ENCODE peak calls at places on chromosomes 4 and X, in ten cellular contexts. One of them, this sample, is unnamed.

GRCh38 chrX:113741744-113742143 is 842.1 kb upstream of the HTR2C start:
- DNase-seq in fibroblast of the aortic adventitia: peak
- DNase-seq in BJ: no peak
- DNase-seq in GM06990: no peak
- DNase-seq in HTR-8/SVneo: peak
- DNase-seq in OCI-LY7: peak
- DNase-seq in neuronal stem cell: no peak
- DNase-seq in D341Med: peak
- DNase-seq in Kasumi-1: peak
- DNase-seq in stimulated activated CD4-positive, alpha-beta T cell treated with anti-CD3 and anti-CD28 coated beads, Interleukin-1b, Interleukin-23, amount 100 ng/mL, for 48 hours: no peak
- DNase-seq in this sample: peak

GRCh38 chr4:45358573-45359506 is 632.5 kb upstream of the GNPDA2 start:
- DNase-seq in fibroblast of the aortic adventitia: no peak
- DNase-seq in BJ: no peak
- DNase-seq in GM06990: no peak
- DNase-seq in HTR-8/SVneo: no peak
- DNase-seq in OCI-LY7: no peak
- DNase-seq in neuronal stem cell: no peak
- DNase-seq in D341Med: no peak
- DNase-seq in Kasumi-1: no peak
- DNase-seq in stimulated activated CD4-positive, alpha-beta T cell treated with anti-CD3 and anti-CD28 coated beads, Interleukin-1b, Interleukin-23, amount 100 ng/mL, for 48 hours: no peak
- DNase-seq in this sample: no peak

GRCh38 chr4:132818091-132818490 is 331.0 kb upstream of the PCDH10 start:
- DNase-seq in fibroblast of the aortic adventitia: no peak
- DNase-seq in BJ: no peak
- DNase-seq in GM06990: no peak
- DNase-seq in HTR-8/SVneo: no peak
- DNase-seq in OCI-LY7: no peak
- DNase-seq in neuronal stem cell: no peak
- DNase-seq in D341Med: peak
- DNase-seq in Kasumi-1: no peak
- DNase-seq in stimulated activated CD4-positive, alpha-beta T cell treated with anti-CD3 and anti-CD28 coated beads, Interleukin-1b, Interleukin-23, amount 100 ng/mL, for 48 hours: no peak
- DNase-seq in this sample: peak

GRCh38 chr4:6507345-6507744 is 34.9 kb upstream of the PPP2R2C start:
- DNase-seq in fibroblast of the aortic adventitia: no peak
- DNase-seq in BJ: no peak
- DNase-seq in GM06990: no peak
- DNase-seq in HTR-8/SVneo: no peak
- DNase-seq in OCI-LY7: no peak
- DNase-seq in neuronal stem cell: no peak
- DNase-seq in D341Med: no peak
- DNase-seq in Kasumi-1: no peak
- DNase-seq in stimulated activated CD4-positive, alpha-beta T cell treated with anti-CD3 and anti-CD28 coated beads, Interleukin-1b, Interleukin-23, amount 100 ng/mL, for 48 hours: no peak
- DNase-seq in this sample: no peak

GRCh38 chr4:137393043-137393442 is 139.3 kb downstream of the PCDH18 start:
- DNase-seq in fibroblast of the aortic adventitia: peak
- DNase-seq in BJ: no peak
- DNase-seq in GM06990: no peak
- DNase-seq in HTR-8/SVneo: no peak
- DNase-seq in OCI-LY7: no peak
- DNase-seq in neuronal stem cell: peak
- DNase-seq in D341Med: peak
- DNase-seq in Kasumi-1: no peak
- DNase-seq in stimulated activated CD4-positive, alpha-beta T cell treated with anti-CD3 and anti-CD28 coated beads, Interleukin-1b, Interleukin-23, amount 100 ng/mL, for 48 hours: no peak
- DNase-seq in this sample: no peak

GRCh38 chrX:7372843-7373525 is 225.0 kb upstream of the PUDP start:
- DNase-seq in fibroblast of the aortic adventitia: peak
- DNase-seq in BJ: peak
- DNase-seq in GM06990: no peak
- DNase-seq in HTR-8/SVneo: peak
- DNase-seq in OCI-LY7: no peak
- DNase-seq in neuronal stem cell: no peak
- DNase-seq in D341Med: no peak
- DNase-seq in Kasumi-1: no peak
- DNase-seq in stimulated activated CD4-positive, alpha-beta T cell treated with anti-CD3 and anti-CD28 coated beads, Interleukin-1b, Interleukin-23, amount 100 ng/mL, for 48 hours: no peak
- DNase-seq in this sample: no peak

GRCh38 chr4:135552131-135552530 is 1350.5 kb upstream of the PABPC4L start:
- DNase-seq in fibroblast of the aortic adventitia: no peak
- DNase-seq in BJ: no peak
- DNase-seq in GM06990: no peak
- DNase-seq in HTR-8/SVneo: no peak
- DNase-seq in OCI-LY7: no peak
- DNase-seq in neuronal stem cell: no peak
- DNase-seq in D341Med: no peak
- DNase-seq in Kasumi-1: no peak
- DNase-seq in stimulated activated CD4-positive, alpha-beta T cell treated with anti-CD3 and anti-CD28 coated beads, Interleukin-1b, Interleukin-23, amount 100 ng/mL, for 48 hours: no peak
- DNase-seq in this sample: no peak

GRCh38 chr4:166657261-166657660 is 577.0 kb downstream of the SPOCK3 start:
- DNase-seq in fibroblast of the aortic adventitia: peak
- DNase-seq in BJ: no peak
- DNase-seq in GM06990: no peak
- DNase-seq in HTR-8/SVneo: peak
- DNase-seq in OCI-LY7: no peak
- DNase-seq in neuronal stem cell: no peak
- DNase-seq in D341Med: no peak
- DNase-seq in Kasumi-1: no peak
- DNase-seq in stimulated activated CD4-positive, alpha-beta T cell treated with anti-CD3 and anti-CD28 coated beads, Interleukin-1b, Interleukin-23, amount 100 ng/mL, for 48 hours: no peak
- DNase-seq in this sample: no peak